ENCODE peak calls at places on chromosomes 6 and 20, in seven cellular contexts. One of them, this sample, is unnamed.

GRCh38 chr6:166512567-166512966 is 73.9 kb downstream of the RAMACL start:
- DNase-seq in HCT116: peak
- DNase-seq in H1: no peak
- DNase-seq in K562: no peak
- DNase-seq in GM12878: no peak
- DNase-seq in HepG2: no peak
- DNase-seq in SK-N-SH: no peak
- DNase-seq in this sample: peak

GRCh38 chr6:14814016-14814415 is 431.9 kb upstream of the JARID2 start:
- DNase-seq in HCT116: no peak
- DNase-seq in H1: no peak
- DNase-seq in K562: no peak
- DNase-seq in GM12878: no peak
- DNase-seq in HepG2: no peak
- DNase-seq in SK-N-SH: no peak
- DNase-seq in this sample: no peak

GRCh38 chr20:60011512-60012507 is 53.6 kb downstream of the CDH26 start:
- DNase-seq in HCT116: no peak
- DNase-seq in H1: no peak
- DNase-seq in K562: no peak
- DNase-seq in GM12878: no peak
- DNase-seq in HepG2: no peak
- DNase-seq in SK-N-SH: no peak
- DNase-seq in this sample: no peak

GRCh38 chr6:26230336-26230735 is 134.7 kb upstream of the BTN3A2 start:
- DNase-seq in HCT116: no peak
- DNase-seq in H1: no peak
- DNase-seq in K562: no peak
- DNase-seq in GM12878: no peak
- DNase-seq in HepG2: no peak
- DNase-seq in SK-N-SH: no peak
- DNase-seq in this sample: no peak

GRCh38 chr6:47621838-47622449 is 76.4 kb upstream of the ADGRF4 start:
- DNase-seq in HCT116: no peak
- DNase-seq in H1: no peak
- DNase-seq in K562: no peak
- DNase-seq in GM12878: no peak
- DNase-seq in HepG2: no peak
- DNase-seq in SK-N-SH: no peak
- DNase-seq in this sample: no peak

GRCh38 chr6:127481628-127482027 is 22.4 kb upstream of the KIAA0408 start:
- DNase-seq in HCT116: no peak
- DNase-seq in H1: no peak
- DNase-seq in K562: no peak
- DNase-seq in GM12878: no peak
- DNase-seq in HepG2: no peak
- DNase-seq in SK-N-SH: no peak
- DNase-seq in this sample: no peak

GRCh38 chr6:112030965-112031660 is 22.8 kb upstream of the CCN6 start:
- DNase-seq in HCT116: no peak
- DNase-seq in H1: no peak
- DNase-seq in K562: no peak
- DNase-seq in GM12878: no peak
- DNase-seq in HepG2: no peak
- DNase-seq in SK-N-SH: no peak
- DNase-seq in this sample: no peak

GRCh38 chr6:52286798-52287432 is 2.4 kb upstream of the MCM3 start:
- DNase-seq in HCT116: peak
- DNase-seq in H1: no peak
- DNase-seq in K562: peak
- DNase-seq in GM12878: no peak
- DNase-seq in HepG2: peak
- DNase-seq in SK-N-SH: peak
- DNase-seq in this sample: peak

GRCh38 chr6:70686548-70687133 is 19.0 kb downstream of the SMAP1 start:
- DNase-seq in HCT116: no peak
- DNase-seq in H1: no peak
- DNase-seq in K562: peak
- DNase-seq in GM12878: no peak
- DNase-seq in HepG2: peak
- DNase-seq in SK-N-SH: peak
- DNase-seq in this sample: peak

GRCh38 chr6:166119116-166119911 is 48.3 kb downstream of the TBXT start:
- DNase-seq in HCT116: no peak
- DNase-seq in H1: no peak
- DNase-seq in K562: no peak
- DNase-seq in GM12878: no peak
- DNase-seq in HepG2: no peak
- DNase-seq in SK-N-SH: no peak
- DNase-seq in this sample: peak

GRCh38 chr6:14381225-14381887 is 263.8 kb downstream of the CD83 start:
- DNase-seq in HCT116: no peak
- DNase-seq in H1: no peak
- DNase-seq in K562: no peak
- DNase-seq in GM12878: no peak
- DNase-seq in HepG2: no peak
- DNase-seq in SK-N-SH: no peak
- DNase-seq in this sample: no peak

GRCh38 chr6:169251822-169252804 is 1.5 kb downstream of the THBS2 start:
- DNase-seq in HCT116: no peak
- DNase-seq in H1: no peak
- DNase-seq in K562: no peak
- DNase-seq in GM12878: no peak
- DNase-seq in HepG2: no peak
- DNase-seq in SK-N-SH: no peak
- DNase-seq in this sample: no peak

GRCh38 chr6:13794184-13794583 is 20.2 kb downstream of the MCUR1 start:
- DNase-seq in HCT116: no peak
- DNase-seq in H1: no peak
- DNase-seq in K562: peak
- DNase-seq in GM12878: peak
- DNase-seq in HepG2: no peak
- DNase-seq in SK-N-SH: no peak
- DNase-seq in this sample: no peak

GRCh38 chr6:115612796-115613479 is 447.8 kb downstream of the FRK start:
- DNase-seq in HCT116: no peak
- DNase-seq in H1: no peak
- DNase-seq in K562: no peak
- DNase-seq in GM12878: no peak
- DNase-seq in HepG2: no peak
- DNase-seq in SK-N-SH: no peak
- DNase-seq in this sample: no peak

DNA sequence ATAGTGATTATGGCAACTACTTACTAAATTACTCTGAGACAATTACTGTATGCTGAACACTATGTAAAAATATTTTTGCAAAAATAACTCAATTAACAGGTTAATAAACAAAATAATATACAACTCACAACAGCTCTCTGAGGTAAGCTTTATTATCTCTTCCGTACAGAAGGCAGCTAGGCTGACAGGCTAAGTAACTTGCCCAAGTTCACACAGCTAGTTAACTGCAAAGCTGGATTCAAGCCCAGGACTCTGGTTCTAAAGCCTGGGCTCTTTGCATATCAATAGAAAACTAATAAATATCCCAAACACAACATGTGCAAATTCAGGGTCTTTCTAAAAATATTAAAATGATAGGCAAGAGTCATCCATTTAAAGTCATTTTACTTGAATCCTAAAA is 169.5 kb upstream of the BEND3 start:
- DNase-seq in HCT116: no peak
- DNase-seq in H1: no peak
- DNase-seq in K562: peak
- DNase-seq in GM12878: no peak
- DNase-seq in HepG2: no peak
- DNase-seq in SK-N-SH: no peak
- DNase-seq in this sample: no peak
- TF ChIP-seq JUND in HCT116: no peak
- TF ChIP-seq JUND in H1: no peak
- TF ChIP-seq JUND in K562: no peak
- TF ChIP-seq JUND in GM12878: no peak
- TF ChIP-seq JUND in HepG2: no peak
- TF ChIP-seq JUND in SK-N-SH: no peak
- TF ChIP-seq JUND in this sample: no peak

GRCh38 chr6:163285689-163286088 is 128.8 kb upstream of the QKI start:
- DNase-seq in HCT116: no peak
- DNase-seq in H1: no peak
- DNase-seq in K562: no peak
- DNase-seq in GM12878: no peak
- DNase-seq in HepG2: no peak
- DNase-seq in SK-N-SH: no peak
- DNase-seq in this sample: no peak
- TF ChIP-seq JUND in HCT116: no peak
- TF ChIP-seq JUND in H1: no peak
- TF ChIP-seq JUND in K562: no peak
- TF ChIP-seq JUND in GM12878: no peak
- TF ChIP-seq JUND in HepG2: no peak
- TF ChIP-seq JUND in SK-N-SH: no peak
- TF ChIP-seq JUND in this sample: no peak

GRCh38 chr6:42451146-42451594 is 556 bp downstream of the TRERF1 start:
- DNase-seq in HCT116: no peak
- DNase-seq in H1: no peak
- DNase-seq in K562: no peak
- DNase-seq in GM12878: no peak
- DNase-seq in HepG2: no peak
- DNase-seq in SK-N-SH: no peak
- DNase-seq in this sample: no peak

GRCh38 chr6:42449917-42450313 is 1.8 kb downstream of the TRERF1 start:
- DNase-seq in HCT116: no peak
- DNase-seq in H1: no peak
- DNase-seq in K562: no peak
- DNase-seq in GM12878: no peak
- DNase-seq in HepG2: no peak
- DNase-seq in SK-N-SH: no peak
- DNase-seq in this sample: no peak

GRCh38 chr6:42451595-42452170 is at the start of gene TRERF1:
- DNase-seq in HCT116: peak
- DNase-seq in H1: no peak
- DNase-seq in K562: peak
- DNase-seq in GM12878: no peak
- DNase-seq in HepG2: no peak
- DNase-seq in SK-N-SH: peak
- DNase-seq in this sample: peak

GRCh38 chr6:42448906-42449659 is 2.6 kb downstream of the TRERF1 start:
- DNase-seq in HCT116: no peak
- DNase-seq in H1: no peak
- DNase-seq in K562: no peak
- DNase-seq in GM12878: no peak
- DNase-seq in HepG2: no peak
- DNase-seq in SK-N-SH: no peak
- DNase-seq in this sample: peak

DNA sequence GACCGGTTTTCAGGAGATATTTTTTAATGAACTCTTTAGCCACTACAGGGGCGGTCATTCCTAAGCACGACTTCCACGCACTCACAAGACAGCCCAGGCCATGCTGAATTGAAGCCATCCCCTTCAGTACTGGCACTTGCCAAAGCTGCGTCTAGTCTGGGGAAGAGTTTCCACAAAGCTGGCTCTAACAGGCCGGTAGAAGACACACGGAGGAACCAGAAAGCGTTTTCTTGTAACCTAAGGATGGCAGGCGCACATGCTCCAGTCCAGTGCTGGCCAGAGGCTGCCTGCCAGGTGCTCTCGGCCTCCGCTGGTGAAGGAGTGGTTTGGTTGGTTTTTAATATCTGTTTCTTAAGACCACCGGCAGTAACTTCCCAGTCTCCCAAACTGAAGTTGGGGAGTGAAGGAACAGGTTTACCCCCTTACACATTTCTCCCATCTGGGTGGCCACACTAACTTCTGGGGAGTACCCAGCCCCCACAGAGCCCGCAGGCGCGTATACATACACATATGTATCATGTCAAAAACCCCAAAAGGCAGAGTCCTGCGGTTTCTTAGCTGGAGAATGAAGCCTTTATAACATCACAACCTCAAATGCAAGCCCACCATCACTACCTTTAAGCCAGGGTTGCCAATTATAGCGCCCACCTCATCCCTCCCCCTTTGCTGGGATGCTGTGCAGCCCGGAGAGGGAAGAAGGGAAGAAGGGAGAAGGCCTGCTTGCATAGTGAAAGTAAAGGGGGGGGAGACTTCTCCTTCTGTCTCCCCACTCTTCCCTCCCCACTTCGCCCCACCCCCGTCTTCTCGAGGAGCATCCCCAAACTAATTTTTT is 1.2 kb downstream of the TRERF1 start:
- DNase-seq in HCT116: no peak
- DNase-seq in H1: no peak
- DNase-seq in K562: no peak
- DNase-seq in GM12878: no peak
- DNase-seq in HepG2: no peak
- DNase-seq in SK-N-SH: no peak
- DNase-seq in this sample: peak
- TF ChIP-seq JUND in HCT116: no peak
- TF ChIP-seq JUND in H1: no peak
- TF ChIP-seq JUND in K562: no peak
- TF ChIP-seq JUND in GM12878: no peak
- TF ChIP-seq JUND in HepG2: no peak
- TF ChIP-seq JUND in SK-N-SH: no peak
- TF ChIP-seq JUND in this sample: no peak

DNA sequence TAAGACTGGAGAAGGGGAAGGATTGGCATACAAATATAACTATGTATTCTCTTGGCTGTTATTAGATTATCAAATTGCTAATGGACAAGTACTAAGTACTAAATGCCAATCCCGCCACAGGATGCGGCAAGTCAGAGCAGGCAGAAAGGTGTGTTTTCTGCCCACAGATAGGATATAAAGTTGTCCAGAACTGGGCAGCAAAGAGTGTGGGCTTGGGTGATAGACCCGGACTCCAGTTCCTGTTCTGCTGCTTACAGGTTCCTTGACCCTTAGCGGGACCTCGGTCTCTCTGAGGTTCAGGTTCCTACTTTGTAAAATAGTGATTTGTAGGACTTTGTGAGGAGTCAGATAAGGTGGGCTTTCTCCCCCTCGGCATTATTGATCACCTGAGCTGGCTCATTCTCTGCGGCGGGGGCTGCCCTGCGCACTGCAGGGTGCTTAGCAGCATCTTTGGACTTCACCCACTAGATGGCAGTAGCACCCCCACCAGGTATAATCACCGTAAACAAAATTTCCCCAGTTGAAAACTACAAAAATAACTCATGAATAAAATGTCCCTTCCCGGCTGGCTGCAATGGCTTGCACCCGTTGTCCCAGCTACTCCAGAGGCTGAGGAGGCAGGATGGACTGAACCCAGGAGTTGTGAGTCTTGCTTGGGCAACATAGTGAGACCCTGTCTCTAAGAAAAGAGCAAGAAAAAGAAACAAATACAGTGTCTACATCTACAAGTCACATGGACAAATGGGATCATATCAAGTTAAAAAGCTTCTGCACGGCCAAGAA is 193.1 kb downstream of the DOK5 start:
- DNase-seq in HCT116: no peak
- DNase-seq in H1: no peak
- DNase-seq in K562: peak
- DNase-seq in GM12878: no peak
- DNase-seq in HepG2: peak
- DNase-seq in SK-N-SH: peak
- DNase-seq in this sample: no peak
- TF ChIP-seq JUND in HCT116: no peak
- TF ChIP-seq JUND in H1: no peak
- TF ChIP-seq JUND in K562: no peak
- TF ChIP-seq JUND in GM12878: no peak
- TF ChIP-seq JUND in HepG2: no peak
- TF ChIP-seq JUND in SK-N-SH: no peak
- TF ChIP-seq JUND in this sample: no peak

This sample was measured in T47D.